ENCODE peak calls at places on chromosomes 13 and 19, in four cellular contexts. One of them, this sample, is unnamed.

GRCh38 chr19:14035706-14036105 is 4.1 kb downstream of the IL27RA start:
- DNase-seq in H1: no peak
- DNase-seq in HepG2: no peak
- DNase-seq in GM12878: no peak
- DNase-seq in this sample: no peak

GRCh38 chr19:54662730-54663129 is at the start of gene LILRB4:
- DNase-seq in H1: no peak
- DNase-seq in GM12878: no peak
- DNase-seq in HepG2: no peak
- DNase-seq in this sample: no peak

GRCh38 chr13:31096624-31097302 is 64.9 kb downstream of the HSPH1 start:
- DNase-seq in HepG2: no peak
- DNase-seq in GM12878: no peak
- DNase-seq in H1: no peak
- DNase-seq in this sample: no peak

GRCh38 chr19:23946569-23946968 is 31.9 kb downstream of the ZNF726 start:
- DNase-seq in GM12878: no peak
- DNase-seq in H1: no peak
- DNase-seq in HepG2: no peak
- DNase-seq in this sample: no peak

GRCh38 chr19:2793126-2793525 is 7.8 kb downstream of the THOP1 start:
- DNase-seq in HepG2: no peak
- DNase-seq in H1: no peak
- DNase-seq in GM12878: no peak
- DNase-seq in this sample: no peak

GRCh38 chr13:84994582-84994981 is 804.6 kb downstream of the SLITRK6 start:
- DNase-seq in H1: no peak
- DNase-seq in HepG2: peak; percentile 69
- DNase-seq in GM12878: no peak
- DNase-seq in this sample: no peak

GRCh38 chr13:110506396-110506795 is 55.1 kb downstream of the RAB20 start:
- DNase-seq in GM12878: no peak
- DNase-seq in H1: no peak
- DNase-seq in HepG2: no peak
- DNase-seq in this sample: no peak

GRCh38 chr19:41136636-41137035 is 22.4 kb downstream of the CYP2F1 start:
- DNase-seq in GM12878: no peak
- DNase-seq in H1: no peak
- DNase-seq in HepG2: no peak
- DNase-seq in this sample: no peak

GRCh38 chr13:102122147-102122546 is 279.7 kb downstream of the FGF14 start:
- DNase-seq in H1: no peak
- DNase-seq in GM12878: no peak
- DNase-seq in HepG2: no peak
- DNase-seq in this sample: no peak

GRCh38 chr13:42028113-42028799 is 20.2 kb upstream of the DGKH start:
- DNase-seq in HepG2: peak; percentile 68
- DNase-seq in H1: no peak
- DNase-seq in GM12878: no peak
- DNase-seq in this sample: no peak

GRCh38 chr13:78409172-78409571 is 194.2 kb downstream of the POU4F1 start:
- DNase-seq in GM12878: peak; percentile 24
- DNase-seq in H1: no peak
- DNase-seq in HepG2: no peak
- DNase-seq in this sample: no peak

GRCh38 chr19:17011485-17011884 is 15.1 kb downstream of the CPAMD8 start:
- DNase-seq in GM12878: no peak
- DNase-seq in HepG2: no peak
- DNase-seq in H1: no peak
- DNase-seq in this sample: no peak

GRCh38 chr19:42010245-42011126 is 16.5 kb upstream of the ATP1A3 start:
- DNase-seq in HepG2: no peak
- DNase-seq in H1: no peak
- DNase-seq in GM12878: no peak
- DNase-seq in this sample: no peak

GRCh38 chr19:29680937-29681336 is 15.7 kb downstream of the PLEKHF1 start:
- DNase-seq in H1: no peak
- DNase-seq in GM12878: no peak
- DNase-seq in HepG2: no peak
- DNase-seq in this sample: no peak

GRCh38 chr19:41366089-41366488 is 2.1 kb upstream of the B9D2 start:
- DNase-seq in GM12878: no peak
- DNase-seq in H1: no peak
- DNase-seq in HepG2: no peak
- DNase-seq in this sample: no peak

GRCh38 chr19:18967358-18968146 is 26.5 kb upstream of the HOMER3 start:
- DNase-seq in GM12878: no peak
- DNase-seq in HepG2: no peak
- DNase-seq in H1: no peak
- DNase-seq in this sample: no peak

GRCh38 chr19:6038634-6039405 is 60.9 kb upstream of the RANBP3 start:
- DNase-seq in H1: no peak
- DNase-seq in HepG2: no peak
- DNase-seq in GM12878: peak; percentile 82
- DNase-seq in this sample: no peak

GRCh38 chr13:51249767-51250741 is 27.9 kb downstream of the FAM124A start:
- DNase-seq in GM12878: no peak
- DNase-seq in H1: no peak
- DNase-seq in HepG2: peak; percentile 13
- DNase-seq in this sample: no peak

GRCh38 chr13:22848539-22849052 is 332.2 kb upstream of the SGCG start:
- DNase-seq in H1: peak; percentile 53
- DNase-seq in GM12878: no peak
- DNase-seq in HepG2: peak; percentile 72
- DNase-seq in this sample: no peak

GRCh38 chr19:40348961-40349507 is 539 bp downstream of the PLD3 start:
- DNase-seq in H1: no peak
- DNase-seq in GM12878: no peak
- DNase-seq in HepG2: peak; percentile 8
- DNase-seq in this sample: no peak

GRCh38 chr19:2424686-2425621 is 2.4 kb downstream of the TIMM13 start:
- DNase-seq in HepG2: no peak
- DNase-seq in GM12878: no peak
- DNase-seq in H1: peak; percentile 67
- DNase-seq in this sample: no peak

GRCh38 chr13:80201686-80202085 is 139.2 kb downstream of the SPRY2 start:
- DNase-seq in GM12878: no peak
- DNase-seq in H1: no peak
- DNase-seq in HepG2: no peak
- DNase-seq in this sample: no peak

GRCh38 chr19:16078311-16078758 is 2.0 kb downstream of the TPM4 start:
- DNase-seq in H1: no peak
- DNase-seq in GM12878: no peak
- DNase-seq in HepG2: no peak
- DNase-seq in this sample: no peak

GRCh38 chr19:4896372-4896771 is 6.3 kb downstream of the ARRDC5 start:
- DNase-seq in HepG2: no peak
- DNase-seq in GM12878: no peak
- DNase-seq in H1: no peak
- DNase-seq in this sample: no peak

GRCh38 chr19:38433268-38433733 is at the start of gene RYR1:
- DNase-seq in H1: no peak
- DNase-seq in HepG2: no peak
- DNase-seq in GM12878: no peak
- DNase-seq in this sample: no peak

GRCh38 chr19:30344446-30345425 is 27.4 kb upstream of the ZNF536 start:
- DNase-seq in H1: no peak
- DNase-seq in GM12878: no peak
- DNase-seq in HepG2: no peak
- DNase-seq in this sample: no peak

GRCh38 chr13:94312511-94313191 is 166.8 kb downstream of the DCT start:
- DNase-seq in H1: no peak
- DNase-seq in GM12878: peak; percentile 62
- DNase-seq in HepG2: no peak
- DNase-seq in this sample: peak; percentile 25

GRCh38 chr13:55000844-55001243 is 1972.2 kb downstream of the OLFM4 start:
- DNase-seq in HepG2: no peak
- DNase-seq in H1: no peak
- DNase-seq in GM12878: no peak
- DNase-seq in this sample: no peak

GRCh38 chr13:103403148-103403740 is 337.0 kb upstream of the SLC10A2 start:
- DNase-seq in H1: no peak
- DNase-seq in GM12878: no peak
- DNase-seq in HepG2: no peak
- DNase-seq in this sample: no peak

GRCh38 chr13:26476111-26476743 is 81.3 kb upstream of the WASF3 start:
- DNase-seq in GM12878: no peak
- DNase-seq in HepG2: peak; percentile 34
- DNase-seq in H1: peak; percentile 47
- DNase-seq in this sample: no peak

GRCh38 chr13:97276862-97277269 is 54.7 kb downstream of the MBNL2 start:
- DNase-seq in HepG2: no peak
- DNase-seq in H1: no peak
- DNase-seq in GM12878: no peak
- DNase-seq in this sample: no peak

GRCh38 chr13:97224544-97225324 is 2.6 kb downstream of the MBNL2 start:
- DNase-seq in GM12878: no peak
- DNase-seq in HepG2: peak; percentile 66
- DNase-seq in H1: no peak
- DNase-seq in this sample: no peak

GRCh38 chr19:5480427-5480836 is 25.2 kb downstream of the ZNRF4 start:
- DNase-seq in H1: peak; percentile 19
- DNase-seq in GM12878: no peak
- DNase-seq in HepG2: peak; percentile 30
- DNase-seq in this sample: peak; percentile 35

GRCh38 chr19:2171349-2172145 is 7.8 kb downstream of the DOT1L start:
- DNase-seq in GM12878: peak; percentile 90
- DNase-seq in H1: no peak
- DNase-seq in HepG2: peak; percentile 76
- DNase-seq in this sample: no peak

GRCh38 chr19:21158523-21159135 is 16.8 kb downstream of the ZNF431 start:
- DNase-seq in GM12878: no peak
- DNase-seq in HepG2: no peak
- DNase-seq in H1: no peak
- DNase-seq in this sample: no peak

GRCh38 chr13:42279986-42280385 is 8.0 kb downstream of the AKAP11 start:
- DNase-seq in H1: no peak
- DNase-seq in HepG2: no peak
- DNase-seq in GM12878: no peak
- DNase-seq in this sample: no peak

GRCh38 chr13:73200432-73200831 is 141.6 kb downstream of the KLF5 start:
- DNase-seq in HepG2: no peak
- DNase-seq in H1: no peak
- DNase-seq in GM12878: no peak
- DNase-seq in this sample: no peak

GRCh38 chr13:30341815-30342570 is 34.6 kb upstream of the KATNAL1 start:
- DNase-seq in H1: no peak
- DNase-seq in HepG2: no peak
- DNase-seq in GM12878: no peak
- DNase-seq in this sample: no peak

GRCh38 chr13:45209229-45209628 is 8.4 kb upstream of the KCTD4 start:
- DNase-seq in H1: no peak
- DNase-seq in HepG2: no peak
- DNase-seq in GM12878: no peak
- DNase-seq in this sample: no peak

GRCh38 chr13:45208132-45208531 is 7.3 kb upstream of the KCTD4 start:
- DNase-seq in HepG2: no peak
- DNase-seq in H1: no peak
- DNase-seq in GM12878: no peak
- DNase-seq in this sample: no peak

GRCh38 chr13:45205124-45205523 is 4.3 kb upstream of the KCTD4 start:
- DNase-seq in HepG2: no peak
- DNase-seq in H1: no peak
- DNase-seq in GM12878: no peak
- DNase-seq in this sample: no peak

GRCh38 chr13:45207319-45207718 is 6.5 kb upstream of the KCTD4 start:
- DNase-seq in H1: no peak
- DNase-seq in HepG2: no peak
- DNase-seq in GM12878: no peak
- DNase-seq in this sample: no peak

GRCh38 chr13:45206340-45206739 is 5.5 kb upstream of the KCTD4 start:
- DNase-seq in H1: no peak
- DNase-seq in HepG2: no peak
- DNase-seq in GM12878: peak; percentile 21
- DNase-seq in this sample: no peak
- TF ChIP-seq YY1 in H1: no peak
- TF ChIP-seq YY1 in HepG2: no peak
- TF ChIP-seq YY1 in GM12878: peak; percentile 38
- TF ChIP-seq YY1 in this sample: no peak

GRCh38 chr19:781800-782194 is 15.5 kb upstream of the PTBP1 start:
- DNase-seq in GM12878: no peak
- DNase-seq in HepG2: no peak
- DNase-seq in H1: no peak
- DNase-seq in this sample: no peak
- H3K4me3 ChIP-seq in GM12878: no peak overlapping the region
- H3K4me3 ChIP-seq in HepG2: peak overlapping the region; percentile 76
- H3K4me3 ChIP-seq in H1: peak overlapping the region; percentile 53
- H3K4me3 ChIP-seq in this sample: peak overlapping the region; percentile 64

DNA sequence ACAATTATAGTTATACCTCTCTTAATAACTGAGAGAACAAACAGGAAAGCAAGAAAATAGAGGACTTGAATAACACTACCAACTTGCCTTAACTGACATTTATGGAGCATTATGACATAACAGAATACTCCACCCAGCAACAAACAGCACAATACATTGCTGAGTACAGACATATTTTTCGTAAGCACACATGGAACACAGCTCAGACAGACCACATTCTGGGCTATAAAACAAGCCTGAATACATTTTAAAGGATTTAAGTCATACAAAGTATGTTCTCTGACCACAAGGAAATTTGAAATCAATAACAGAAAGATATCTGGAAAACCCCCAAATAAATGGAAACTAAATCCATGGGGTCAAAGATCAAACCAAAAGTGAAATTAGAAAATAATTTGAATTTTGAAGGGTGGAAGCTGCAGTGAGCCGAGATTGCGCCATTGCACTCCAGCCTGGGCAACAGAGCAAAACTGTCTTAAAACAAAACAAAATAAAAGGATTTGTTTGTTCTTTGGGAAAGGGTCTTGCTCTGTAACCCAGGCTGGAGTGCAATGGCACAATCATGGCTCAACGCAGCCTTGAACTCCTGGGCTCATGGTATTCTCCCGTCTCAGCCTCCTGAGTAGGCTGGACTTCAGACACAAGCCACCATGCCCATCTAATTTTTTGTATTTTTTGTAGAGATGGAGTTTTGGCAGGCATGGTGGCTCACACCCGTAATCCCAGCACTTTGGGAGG is 5.6 kb downstream of the ZDHHC20 start:
- DNase-seq in H1: no peak
- DNase-seq in HepG2: peak; percentile 24
- DNase-seq in GM12878: no peak
- DNase-seq in this sample: no peak
- TF ChIP-seq SUZ12 in H1: no peak
- TF ChIP-seq SUZ12 in HepG2: no peak
- TF ChIP-seq SUZ12 in GM12878: no peak
- TF ChIP-seq SUZ12 in this sample: no peak

DNA sequence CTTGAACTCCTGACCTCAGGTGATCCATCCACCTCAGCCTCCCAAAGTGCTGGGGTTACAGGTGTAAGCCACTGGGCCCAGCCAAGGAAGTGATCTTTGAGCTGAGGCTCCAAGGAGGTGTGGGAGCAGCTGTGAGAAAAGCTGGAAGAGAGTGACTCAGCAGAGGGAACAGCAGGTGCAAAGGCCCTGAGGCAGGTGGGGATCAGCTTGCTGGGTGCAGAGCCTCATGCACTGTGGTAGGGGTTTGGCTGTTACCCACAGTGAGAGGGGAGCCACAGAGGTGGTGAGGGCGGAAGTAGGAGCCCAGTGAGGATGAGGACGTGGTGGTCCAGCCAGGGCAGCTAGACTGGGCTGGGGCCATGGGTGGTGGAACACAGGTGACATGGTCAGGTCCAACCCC is 6.5 kb downstream of the NPAS1 start:
- DNase-seq in HepG2: no peak
- DNase-seq in GM12878: no peak
- DNase-seq in H1: no peak
- DNase-seq in this sample: no peak
- TF ChIP-seq YY1 in HepG2: no peak
- TF ChIP-seq YY1 in GM12878: no peak
- TF ChIP-seq YY1 in H1: no peak
- TF ChIP-seq YY1 in this sample: no peak